ENCODE peak calls at places on chromosomes 5 and 9, in nine cellular contexts. One of them, this sample, is unnamed.

GRCh38 chr5:29853711-29854110 is 1339.8 kb upstream of the CDH6 start:
- DNase-seq in ELR: no peak
- DNase-seq in RCC 7860: no peak
- DNase-seq in COR-L47: no peak
- DNase-seq in heart right ventricle: no peak
- DNase-seq in EH: no peak
- DNase-seq in IMR-90: no peak
- DNase-seq in NCI-H748 treated with DMSO at 0.1 percent for 48 hours: peak; percentile 80
- DNase-seq in DND-41: no peak
- DNase-seq in this sample: peak; percentile 18

GRCh38 chr5:143051244-143052058 is 281.3 kb downstream of the ARHGAP26 start:
- DNase-seq in ELR: peak; percentile 75
- DNase-seq in RCC 7860: peak; percentile 70
- DNase-seq in COR-L47: no peak
- DNase-seq in heart right ventricle: peak; percentile 51
- DNase-seq in EH: peak; percentile 91
- DNase-seq in IMR-90: peak; percentile 90
- DNase-seq in NCI-H748 treated with DMSO at 0.1 percent for 48 hours: peak; percentile 82
- DNase-seq in DND-41: no peak
- DNase-seq in this sample: peak; percentile 78

GRCh38 chr5:148436029-148436428 is 52.3 kb downstream of the FBXO38 start:
- DNase-seq in ELR: no peak
- DNase-seq in RCC 7860: no peak
- DNase-seq in COR-L47: no peak
- DNase-seq in heart right ventricle: no peak
- DNase-seq in EH: no peak
- DNase-seq in IMR-90: no peak
- DNase-seq in NCI-H748 treated with DMSO at 0.1 percent for 48 hours: no peak
- DNase-seq in DND-41: no peak
- DNase-seq in this sample: no peak

GRCh38 chr5:37580106-37580505 is 201.0 kb downstream of the WDR70 start:
- DNase-seq in ELR: no peak
- DNase-seq in RCC 7860: no peak
- DNase-seq in COR-L47: no peak
- DNase-seq in heart right ventricle: no peak
- DNase-seq in EH: no peak
- DNase-seq in IMR-90: no peak
- DNase-seq in NCI-H748 treated with DMSO at 0.1 percent for 48 hours: no peak
- DNase-seq in DND-41: no peak
- DNase-seq in this sample: no peak

GRCh38 chr9:3502560-3503398 is 23.0 kb downstream of the RFX3 start:
- DNase-seq in ELR: peak; percentile 56
- DNase-seq in RCC 7860: no peak
- DNase-seq in COR-L47: no peak
- DNase-seq in heart right ventricle: no peak
- DNase-seq in EH: peak; percentile 12
- DNase-seq in IMR-90: peak; percentile 61
- DNase-seq in NCI-H748 treated with DMSO at 0.1 percent for 48 hours: no peak
- DNase-seq in DND-41: no peak
- DNase-seq in this sample: no peak

GRCh38 chr9:127360829-127361228 is 36.1 kb upstream of the SLC2A8 start:
- DNase-seq in ELR: peak; percentile 55
- DNase-seq in RCC 7860: no peak
- DNase-seq in COR-L47: peak; percentile 29
- DNase-seq in heart right ventricle: no peak
- DNase-seq in EH: peak; percentile 54
- DNase-seq in IMR-90: peak; percentile 20
- DNase-seq in NCI-H748 treated with DMSO at 0.1 percent for 48 hours: no peak
- DNase-seq in DND-41: no peak
- DNase-seq in this sample: peak; percentile 43

GRCh38 chr9:131712151-131712716 is 27.6 kb downstream of the RAPGEF1 start:
- DNase-seq in ELR: no peak
- DNase-seq in RCC 7860: no peak
- DNase-seq in COR-L47: no peak
- DNase-seq in heart right ventricle: no peak
- DNase-seq in EH: no peak
- DNase-seq in IMR-90: no peak
- DNase-seq in NCI-H748 treated with DMSO at 0.1 percent for 48 hours: no peak
- DNase-seq in DND-41: no peak
- DNase-seq in this sample: no peak

GRCh38 chr9:70761139-70761538 is 346.7 kb upstream of the KLF9 start:
- DNase-seq in ELR: no peak
- DNase-seq in RCC 7860: no peak
- DNase-seq in COR-L47: peak; percentile 16
- DNase-seq in heart right ventricle: no peak
- DNase-seq in EH: no peak
- DNase-seq in IMR-90: no peak
- DNase-seq in NCI-H748 treated with DMSO at 0.1 percent for 48 hours: no peak
- DNase-seq in DND-41: no peak
- DNase-seq in this sample: no peak

GRCh38 chr5:154391788-154392187 is 54.0 kb upstream of the SAP30L start:
- DNase-seq in ELR: no peak
- DNase-seq in RCC 7860: no peak
- DNase-seq in COR-L47: no peak
- DNase-seq in heart right ventricle: no peak
- DNase-seq in EH: no peak
- DNase-seq in IMR-90: no peak
- DNase-seq in NCI-H748 treated with DMSO at 0.1 percent for 48 hours: no peak
- DNase-seq in DND-41: no peak
- DNase-seq in this sample: no peak

This sample was measured in left kidney.